ENCODE peak calls at places on chromosomes 4 and X, in four cellular contexts. N is H9, S is IMR-90, F is mesenchymal stem cell. D is an unnamed sample.

GRCh38 chrX:84729809-84730208 is 227.6 kb upstream of the HDX start:
- DNase-seq in N (peak), S (peak), F (peak), D (peak)

GRCh38 chrX:24341795-24342194 is 18.6 kb upstream of the SUPT20HL1 start:
- DNase-seq in N (no peak), S (peak), F (peak), D (no peak)

GRCh38 chr4:20984011-20984836 is 284.0 kb downstream of the PACRGL start:
- DNase-seq in N (peak), S (no peak), F (no peak), D (no peak)

GRCh38 chr4:101348367-101348827 is 1.1 kb upstream of the PPP3CA start:
- DNase-seq in N (no peak), S (peak), F (no peak), D (peak)

GRCh38 chr4:41178372-41179085 is 35.8 kb downstream of the APBB2 start:
- DNase-seq in N (no peak), S (peak), F (peak), D (no peak)

GRCh38 chr4:98341309-98341708 is 80.1 kb downstream of the RAP1GDS1 start:
- DNase-seq in N (no peak), S (peak), F (peak), D (peak)

GRCh38 chrX:110125435-110125834 is 122.5 kb downstream of the TMEM164 start:
- DNase-seq in N (peak), S (peak), F (peak), D (no peak)

GRCh38 chr4:15755321-15755750 is 22.8 kb upstream of the CD38 start:
- DNase-seq in N (no peak), S (peak), F (peak), D (no peak)

GRCh38 chr4:7778524-7779193 is 161.0 kb downstream of the AFAP1 start:
- DNase-seq in N (no peak), S (peak), F (peak), D (no peak)

GRCh38 chr4:121484633-121485032 is 103.8 kb upstream of the QRFPR start:
- DNase-seq in N (peak), S (peak), F (peak), D (peak)

GRCh38 chr4:48109413-48110263 is 24.4 kb downstream of the TXK start:
- DNase-seq in N (no peak), S (peak), F (peak), D (peak)

GRCh38 chrX:12329476-12329875 is 191.2 kb downstream of the FRMPD4 start:
- DNase-seq in N (no peak), S (no peak), F (no peak), D (peak)

GRCh38 chr4:183409463-183409862 is 35.0 kb upstream of the CDKN2AIP start:
- DNase-seq in N (no peak), S (no peak), F (no peak), D (no peak)

GRCh38 chrX:29530520-29530919 is 684.8 kb upstream of the MAGEB2 start:
- DNase-seq in N (no peak), S (peak), F (peak), D (peak)

DNA sequence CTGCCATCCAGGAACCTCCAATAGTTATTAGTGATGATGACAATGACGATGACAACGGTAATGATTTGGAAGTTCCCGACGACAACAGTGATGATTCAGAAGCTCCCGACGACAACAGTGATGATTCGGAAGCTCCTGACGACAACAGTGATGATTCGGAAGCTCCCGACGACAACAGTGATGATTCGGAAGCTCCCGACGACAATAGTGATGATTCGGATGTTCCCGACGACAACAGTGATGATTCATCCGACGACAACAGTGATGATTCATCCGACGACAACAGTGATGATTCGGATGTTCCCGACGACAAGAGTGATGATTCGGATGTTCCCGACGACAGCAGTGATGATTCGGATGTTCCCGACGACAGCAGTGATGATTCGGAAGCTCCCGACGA is 14.7 kb downstream of the CXCR3 start:
- DNase-seq in N (no peak), S (peak), F (peak), D (no peak)
- H2BK5ac ChIP-seq in N (no peak), S (no peak), F (no peak), D (no peak)

GRCh38 chrX:43835557-43835956 is 46.7 kb downstream of the MAOB start:
- DNase-seq in N (no peak), S (no peak), F (no peak), D (no peak)
- H4K8ac ChIP-seq in N (no peak), S (no peak), F (no peak), D (no peak)

DNA sequence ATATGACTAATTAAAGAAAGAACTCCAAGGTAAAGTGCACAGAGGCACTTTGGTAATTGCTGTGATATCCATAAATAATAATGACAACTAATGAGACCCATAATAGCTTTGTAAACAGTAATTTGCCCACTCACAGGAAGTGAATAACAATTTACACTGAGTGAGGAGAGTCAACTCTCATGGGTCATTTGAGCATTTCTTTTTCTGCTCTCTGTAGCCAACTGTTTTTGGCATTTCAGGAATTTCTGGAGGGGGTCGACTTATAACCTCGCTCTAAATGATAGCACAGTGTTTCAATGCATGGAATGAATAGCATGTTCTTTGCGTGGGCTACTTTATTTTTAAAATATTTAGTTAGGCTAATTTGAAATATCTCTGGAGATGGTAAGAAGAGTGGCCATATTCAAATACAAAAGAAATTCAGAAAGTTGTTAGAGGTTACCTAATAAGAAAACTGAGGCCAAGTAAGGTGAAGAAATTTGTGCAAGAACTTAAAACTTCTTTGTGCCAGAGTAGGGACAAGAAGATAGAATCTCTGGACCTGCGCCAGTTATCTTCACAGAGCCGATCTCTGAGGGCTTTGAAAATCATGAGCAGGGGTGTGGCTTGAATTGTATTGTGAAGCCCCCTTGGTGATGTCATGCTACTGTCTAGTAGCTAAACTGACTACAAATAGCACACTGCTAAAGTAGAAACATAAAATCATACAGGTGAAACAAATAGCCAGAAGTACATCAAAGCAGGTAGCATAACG is 184.4 kb downstream of the UGT8 start:
- DNase-seq in N (no peak), S (no peak), F (peak), D (no peak)
- H2BK120ac ChIP-seq in N (no peak), S (no peak), F (no peak), D (no peak)

GRCh38 chrX:76428243-76429130 is 977 bp downstream of the MAGEE1 start:
- DNase-seq in N (peak), S (no peak), F (no peak), D (no peak)
- H2BK5ac ChIP-seq in N (no peak), S (no peak), F (no peak), D (no peak)

GRCh38 chr4:1038948-1039492 is 27.6 kb downstream of the FGFRL1 start:
- DNase-seq in N (no peak), S (no peak), F (no peak), D (no peak)

GRCh38 chr4:1039493-1040343 is 28.3 kb downstream of the FGFRL1 start:
- DNase-seq in N (no peak), S (peak), F (peak), D (peak)

GRCh38 chr4:1036095-1036494 is 24.7 kb downstream of the FGFRL1 start:
- DNase-seq in N (no peak), S (no peak), F (no peak), D (no peak)

GRCh38 chr4:1035510-1035909 is 24.1 kb downstream of the FGFRL1 start:
- DNase-seq in N (no peak), S (no peak), F (no peak), D (no peak)

GRCh38 chr4:1036976-1037810 is 25.8 kb downstream of the FGFRL1 start:
- DNase-seq in N (no peak), S (no peak), F (no peak), D (peak)
- H4K8ac ChIP-seq in N (no peak), S (no peak), F (peak), D (peak)

DNA sequence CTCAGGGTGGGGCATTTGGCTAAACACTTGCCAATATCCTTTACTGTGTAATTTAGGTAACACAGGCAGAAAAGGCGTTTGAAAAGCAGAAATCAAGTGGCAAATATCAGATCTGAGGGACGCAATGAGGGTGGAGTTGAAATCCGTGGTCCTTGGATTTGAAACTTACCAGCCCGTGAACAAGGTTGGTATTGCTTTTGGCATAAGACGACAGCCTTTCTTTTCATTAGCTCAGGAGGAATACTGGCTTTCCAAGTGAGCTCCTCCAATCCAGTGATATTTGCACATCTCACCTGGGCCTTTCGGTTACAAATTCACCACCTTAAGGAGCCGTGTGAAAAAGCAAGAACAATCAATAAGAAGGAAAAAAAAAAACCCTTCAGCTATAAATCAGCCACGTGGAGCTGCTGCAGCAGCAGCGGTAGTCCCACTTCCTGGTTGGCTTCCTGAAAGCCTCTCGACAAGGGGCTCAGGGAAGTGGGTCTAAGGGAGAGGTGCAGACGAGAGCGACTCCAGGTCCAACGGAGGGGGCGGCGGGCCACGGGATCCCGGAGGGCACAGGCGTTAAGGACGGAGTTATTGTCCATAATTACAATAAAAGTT is 717 bp upstream of the GALNT7 start:
- DNase-seq in N (peak), S (peak), F (peak), D (peak)
- H2BK120ac ChIP-seq in N (no peak), S (peak), F (no peak), D (no peak)